ENCODE peak calls at places on chromosomes 11 and 22, in seven cellular contexts. One of them, this sample, is unnamed.

GRCh38 chr11:96230686-96231085 is 112.3 kb downstream of the MAML2 start:
- DNase-seq in IMR-90: no peak
- DNase-seq in PC-9: no peak
- DNase-seq in thyroid gland: no peak
- DNase-seq in dorsolateral prefrontal cortex: no peak
- DNase-seq in left ventricle myocardium inferior: no peak
- DNase-seq in brain microvascular endothelial cell: no peak
- DNase-seq in this sample: no peak

GRCh38 chr11:35969089-35970046 is 25.5 kb downstream of the LDLRAD3 start:
- DNase-seq in PC-9: no peak
- DNase-seq in left ventricle myocardium inferior: no peak
- DNase-seq in thyroid gland: peak; percentile 66
- DNase-seq in IMR-90: peak; percentile 27
- DNase-seq in brain microvascular endothelial cell: no peak
- DNase-seq in dorsolateral prefrontal cortex: no peak
- DNase-seq in this sample: no peak

GRCh38 chr11:452916-453527 is 2.9 kb downstream of the PTDSS2 start:
- DNase-seq in brain microvascular endothelial cell: no peak
- DNase-seq in PC-9: no peak
- DNase-seq in left ventricle myocardium inferior: no peak
- DNase-seq in IMR-90: no peak
- DNase-seq in thyroid gland: no peak
- DNase-seq in dorsolateral prefrontal cortex: no peak
- DNase-seq in this sample: no peak

GRCh38 chr11:96055706-96056387 is 131.9 kb upstream of the MTMR2 start:
- DNase-seq in PC-9: peak; percentile 68
- DNase-seq in left ventricle myocardium inferior: no peak
- DNase-seq in IMR-90: peak; percentile 62
- DNase-seq in thyroid gland: peak; percentile 31
- DNase-seq in brain microvascular endothelial cell: peak; percentile 44
- DNase-seq in dorsolateral prefrontal cortex: no peak
- DNase-seq in this sample: no peak

GRCh38 chr11:128086794-128087193 is 500.6 kb downstream of the ETS1 start:
- DNase-seq in thyroid gland: no peak
- DNase-seq in dorsolateral prefrontal cortex: no peak
- DNase-seq in IMR-90: no peak
- DNase-seq in brain microvascular endothelial cell: no peak
- DNase-seq in left ventricle myocardium inferior: no peak
- DNase-seq in PC-9: no peak
- DNase-seq in this sample: no peak

GRCh38 chr11:56889986-56890385 is 98.7 kb upstream of the OR5AK2 start:
- DNase-seq in PC-9: peak; percentile 9
- DNase-seq in thyroid gland: no peak
- DNase-seq in left ventricle myocardium inferior: no peak
- DNase-seq in dorsolateral prefrontal cortex: no peak
- DNase-seq in IMR-90: no peak
- DNase-seq in brain microvascular endothelial cell: no peak
- DNase-seq in this sample: no peak

GRCh38 chr11:119019996-119020395 is 1.4 kb downstream of the TRAPPC4 start:
- DNase-seq in thyroid gland: no peak
- DNase-seq in brain microvascular endothelial cell: no peak
- DNase-seq in PC-9: no peak
- DNase-seq in left ventricle myocardium inferior: no peak
- DNase-seq in IMR-90: no peak
- DNase-seq in dorsolateral prefrontal cortex: no peak
- DNase-seq in this sample: no peak

GRCh38 chr11:93444671-93445073 is 98.5 kb downstream of the SMCO4 start:
- DNase-seq in brain microvascular endothelial cell: peak; percentile 10
- DNase-seq in PC-9: peak; percentile 68
- DNase-seq in dorsolateral prefrontal cortex: no peak
- DNase-seq in IMR-90: peak; percentile 2
- DNase-seq in left ventricle myocardium inferior: no peak
- DNase-seq in thyroid gland: no peak
- DNase-seq in this sample: peak; percentile 92

GRCh38 chr11:120147094-120147949 is 9.4 kb upstream of the TRIM29 start:
- DNase-seq in PC-9: no peak
- DNase-seq in brain microvascular endothelial cell: no peak
- DNase-seq in dorsolateral prefrontal cortex: no peak
- DNase-seq in left ventricle myocardium inferior: no peak
- DNase-seq in thyroid gland: no peak
- DNase-seq in IMR-90: no peak
- DNase-seq in this sample: no peak

GRCh38 chr22:23835773-23836144 is 3.0 kb downstream of the DERL3 start:
- DNase-seq in IMR-90: no peak
- DNase-seq in dorsolateral prefrontal cortex: no peak
- DNase-seq in left ventricle myocardium inferior: peak; percentile 64
- DNase-seq in thyroid gland: no peak
- DNase-seq in PC-9: no peak
- DNase-seq in brain microvascular endothelial cell: no peak
- DNase-seq in this sample: no peak

GRCh38 chr11:68840661-68841653 is 759 bp downstream of the CPT1A start:
- DNase-seq in left ventricle myocardium inferior: peak; percentile 59
- DNase-seq in thyroid gland: peak; percentile 41
- DNase-seq in IMR-90: peak; percentile 31
- DNase-seq in dorsolateral prefrontal cortex: no peak
- DNase-seq in PC-9: peak; percentile 48
- DNase-seq in brain microvascular endothelial cell: no peak
- DNase-seq in this sample: no peak

GRCh38 chr11:16194566-16194965 is 161.8 kb downstream of the SOX6 start:
- DNase-seq in PC-9: no peak
- DNase-seq in brain microvascular endothelial cell: no peak
- DNase-seq in dorsolateral prefrontal cortex: no peak
- DNase-seq in IMR-90: peak; percentile 11
- DNase-seq in thyroid gland: no peak
- DNase-seq in left ventricle myocardium inferior: no peak
- DNase-seq in this sample: no peak

GRCh38 chr22:26124991-26125725 is 44.1 kb upstream of the SEZ6L start:
- DNase-seq in IMR-90: no peak
- DNase-seq in brain microvascular endothelial cell: no peak
- DNase-seq in thyroid gland: no peak
- DNase-seq in dorsolateral prefrontal cortex: no peak
- DNase-seq in PC-9: no peak
- DNase-seq in left ventricle myocardium inferior: no peak
- DNase-seq in this sample: no peak

GRCh38 chr22:28021998-28022660 is 103.1 kb upstream of the PITPNB start:
- DNase-seq in dorsolateral prefrontal cortex: peak; percentile 4
- DNase-seq in PC-9: no peak
- DNase-seq in IMR-90: no peak
- DNase-seq in thyroid gland: no peak
- DNase-seq in brain microvascular endothelial cell: no peak
- DNase-seq in left ventricle myocardium inferior: peak; percentile 2
- DNase-seq in this sample: no peak

GRCh38 chr22:25475554-25476022 is 88.9 kb upstream of the GRK3 start:
- DNase-seq in IMR-90: peak; percentile 72
- DNase-seq in left ventricle myocardium inferior: no peak
- DNase-seq in dorsolateral prefrontal cortex: no peak
- DNase-seq in thyroid gland: peak; percentile 97
- DNase-seq in PC-9: no peak
- DNase-seq in brain microvascular endothelial cell: peak; percentile 83
- DNase-seq in this sample: peak; percentile 93

GRCh38 chr11:94593030-94593429 is 25.9 kb downstream of the PIWIL4 start:
- DNase-seq in left ventricle myocardium inferior: no peak
- DNase-seq in brain microvascular endothelial cell: peak; percentile 34
- DNase-seq in thyroid gland: no peak
- DNase-seq in PC-9: no peak
- DNase-seq in IMR-90: peak; percentile 72
- DNase-seq in dorsolateral prefrontal cortex: no peak
- DNase-seq in this sample: no peak

DNA sequence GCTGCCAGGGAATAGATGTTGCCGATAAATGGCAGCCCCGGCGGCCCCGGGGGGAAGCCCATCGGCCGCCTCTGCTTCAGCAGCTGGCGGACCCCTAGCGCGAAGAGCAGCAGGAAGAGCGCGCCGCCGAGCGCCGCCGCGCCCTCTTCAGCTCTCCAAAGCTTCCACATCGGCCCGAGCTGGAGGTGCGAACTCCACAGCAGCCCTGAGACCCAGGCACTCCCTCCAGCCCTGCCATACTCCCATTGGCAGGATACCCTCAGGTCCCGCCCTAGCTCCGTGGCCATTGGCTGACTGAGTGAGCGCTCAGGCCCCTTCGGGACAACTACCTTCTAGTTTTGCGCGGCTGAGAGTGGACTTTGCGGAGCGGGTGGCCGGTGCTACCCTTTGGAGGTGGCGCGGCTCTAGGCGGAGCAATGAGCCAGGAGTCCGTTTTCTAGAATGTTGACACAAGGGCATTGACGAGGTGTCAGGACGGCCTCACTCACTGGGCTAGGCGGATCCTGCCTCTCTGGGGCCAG is at the start of gene CYP2R1:
- DNase-seq in dorsolateral prefrontal cortex: peak; percentile 94
- DNase-seq in thyroid gland: peak; percentile 96
- DNase-seq in IMR-90: peak; percentile 95
- DNase-seq in PC-9: peak; percentile 91
- DNase-seq in brain microvascular endothelial cell: peak; percentile 96
- DNase-seq in left ventricle myocardium inferior: peak; percentile 96
- DNase-seq in this sample: peak; percentile 88
- TF ChIP-seq CTCF in dorsolateral prefrontal cortex: no peak
- TF ChIP-seq CTCF in thyroid gland: no peak
- TF ChIP-seq CTCF in IMR-90: no peak
- TF ChIP-seq CTCF in PC-9: no peak
- TF ChIP-seq CTCF in brain microvascular endothelial cell: no peak
- TF ChIP-seq CTCF in left ventricle myocardium inferior: no peak
- TF ChIP-seq CTCF in this sample: no peak

DNA sequence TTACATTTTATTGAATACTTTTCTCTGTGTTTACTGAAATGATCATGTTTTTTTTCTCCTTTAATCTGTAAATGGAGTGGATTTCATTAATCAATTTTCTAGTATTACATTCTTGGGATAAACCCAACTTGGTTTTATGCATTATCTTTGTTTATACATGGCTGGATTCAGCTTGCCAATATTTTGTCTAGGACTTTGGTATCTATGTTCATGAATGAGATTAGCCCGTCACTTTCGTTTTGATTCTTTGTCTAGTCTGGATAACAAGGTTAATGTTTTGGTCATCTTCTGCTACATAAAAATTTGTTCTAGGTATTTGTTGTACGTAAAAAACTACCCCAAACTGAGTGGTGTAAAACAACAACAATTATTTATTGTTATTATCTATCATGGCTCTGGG is 127.9 kb upstream of the PAX6 start:
- DNase-seq in PC-9: no peak
- DNase-seq in left ventricle myocardium inferior: no peak
- DNase-seq in IMR-90: no peak
- DNase-seq in brain microvascular endothelial cell: no peak
- DNase-seq in thyroid gland: no peak
- DNase-seq in dorsolateral prefrontal cortex: no peak
- DNase-seq in this sample: no peak
- H3K27me3 ChIP-seq in PC-9: no peaks in the 10 kb centered on the region
- H3K27me3 ChIP-seq in left ventricle myocardium inferior: no peaks in the 10 kb centered on the region
- H3K27me3 ChIP-seq in IMR-90: no peaks in the 10 kb centered on the region
- H3K27me3 ChIP-seq in brain microvascular endothelial cell: no peaks in the 10 kb centered on the region
- H3K27me3 ChIP-seq in thyroid gland: no peaks in the 10 kb centered on the region
- H3K27me3 ChIP-seq in dorsolateral prefrontal cortex: peaks cover 12% of the 10 kb centered on the region
- H3K27me3 ChIP-seq in this sample: peaks cover 2% of the 10 kb centered on the region

DNA sequence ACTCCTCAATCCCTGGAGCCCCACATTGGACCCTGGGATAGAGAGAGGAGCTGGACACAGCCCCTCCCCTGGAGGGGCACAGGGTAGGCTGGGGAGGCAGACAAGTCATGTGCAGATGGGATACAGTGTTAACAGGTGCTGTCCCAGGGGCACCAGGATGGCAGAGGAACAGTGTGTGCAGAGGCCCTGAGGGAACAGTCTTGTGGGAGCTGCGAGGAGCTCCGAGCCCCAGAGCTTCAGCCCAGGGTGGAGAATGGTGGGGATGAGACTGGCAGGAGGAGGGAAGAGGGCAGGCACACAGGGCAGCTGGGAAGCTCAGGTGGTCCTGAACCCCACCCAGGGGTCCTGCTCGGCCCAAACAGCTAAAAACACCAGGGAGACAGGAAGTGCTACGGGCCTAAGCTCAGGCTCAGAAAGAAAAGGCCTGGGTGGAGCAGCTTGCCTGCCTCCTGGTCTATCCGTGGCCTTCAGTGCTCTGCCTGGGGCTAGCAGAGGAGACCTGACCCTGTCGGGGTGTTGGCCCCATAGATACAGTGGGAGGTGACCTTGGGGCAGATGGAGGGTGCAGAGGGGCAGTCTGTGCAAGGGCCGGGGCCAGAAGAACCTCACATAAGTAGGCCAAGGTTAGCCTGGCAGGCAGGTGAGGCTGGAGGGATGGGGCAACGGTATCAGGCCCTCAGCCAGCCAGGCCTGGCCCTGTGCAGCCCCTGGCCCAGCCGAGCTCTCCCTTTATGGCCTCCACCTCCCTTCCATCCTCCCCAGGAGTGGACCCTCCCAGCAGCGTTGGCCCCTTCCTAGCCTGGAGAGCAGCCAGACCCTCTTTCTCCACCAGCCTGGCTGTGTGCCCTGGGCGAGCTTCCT is 15.4 kb downstream of the CAPN5 start:
- DNase-seq in brain microvascular endothelial cell: no peak
- DNase-seq in thyroid gland: no peak
- DNase-seq in PC-9: no peak
- DNase-seq in dorsolateral prefrontal cortex: no peak
- DNase-seq in left ventricle myocardium inferior: no peak
- DNase-seq in IMR-90: no peak
- DNase-seq in this sample: no peak
- H3K4me3 ChIP-seq in brain microvascular endothelial cell: no peak overlapping the region
- H3K4me3 ChIP-seq in thyroid gland: no peak overlapping the region
- H3K4me3 ChIP-seq in PC-9: no peak overlapping the region
- H3K4me3 ChIP-seq in dorsolateral prefrontal cortex: no peak overlapping the region
- H3K4me3 ChIP-seq in left ventricle myocardium inferior: peak overlapping the region; percentile 21
- H3K4me3 ChIP-seq in IMR-90: no peak overlapping the region
- H3K4me3 ChIP-seq in this sample: no peak overlapping the region

GRCh38 chr11:27204527-27204926 is 158.5 kb downstream of the CCDC34 start:
- DNase-seq in thyroid gland: peak; percentile 27
- DNase-seq in dorsolateral prefrontal cortex: no peak
- DNase-seq in PC-9: no peak
- DNase-seq in brain microvascular endothelial cell: no peak
- DNase-seq in left ventricle myocardium inferior: no peak
- DNase-seq in IMR-90: no peak
- DNase-seq in this sample: no peak
- TF ChIP-seq CTCF in thyroid gland: peak; percentile 12
- TF ChIP-seq CTCF in dorsolateral prefrontal cortex: no peak
- TF ChIP-seq CTCF in PC-9: peak; percentile 43
- TF ChIP-seq CTCF in brain microvascular endothelial cell: peak; percentile 73
- TF ChIP-seq CTCF in left ventricle myocardium inferior: peak; percentile 30
- TF ChIP-seq CTCF in IMR-90: peak; percentile 28
- TF ChIP-seq CTCF in this sample: no peak